ENCODE peak calls at places on chromosomes 7 and 10, in seven cellular contexts. One of them, this sample, is unnamed.

GRCh38 chr10:33122014-33122788 is 164.2 kb upstream of the ITGB1 start:
- DNase-seq in cardiac muscle cell: peak
- DNase-seq in transverse colon: no peak
- DNase-seq in ovary: peak
- DNase-seq in dorsolateral prefrontal cortex: no peak
- DNase-seq in upper lobe of right lung: no peak
- DNase-seq in colonic mucosa: no peak
- DNase-seq in this sample: no peak

GRCh38 chr7:64965594-64965993 is 25.2 kb downstream of the ZNF117 start:
- DNase-seq in cardiac muscle cell: no peak
- DNase-seq in transverse colon: no peak
- DNase-seq in ovary: no peak
- DNase-seq in dorsolateral prefrontal cortex: no peak
- DNase-seq in upper lobe of right lung: no peak
- DNase-seq in colonic mucosa: no peak
- DNase-seq in this sample: no peak

GRCh38 chr10:11472158-11472753 is 139.2 kb downstream of the USP6NL start:
- DNase-seq in cardiac muscle cell: peak
- DNase-seq in transverse colon: peak
- DNase-seq in ovary: peak
- DNase-seq in dorsolateral prefrontal cortex: peak
- DNase-seq in upper lobe of right lung: no peak
- DNase-seq in colonic mucosa: peak
- DNase-seq in this sample: peak

GRCh38 chr7:146054909-146055308 is 61.7 kb upstream of the CNTNAP2 start:
- DNase-seq in cardiac muscle cell: no peak
- DNase-seq in transverse colon: no peak
- DNase-seq in ovary: no peak
- DNase-seq in dorsolateral prefrontal cortex: no peak
- DNase-seq in upper lobe of right lung: no peak
- DNase-seq in colonic mucosa: no peak
- DNase-seq in this sample: no peak

GRCh38 chr10:32377458-32378370 is 30.8 kb upstream of the EPC1 start:
- DNase-seq in cardiac muscle cell: peak
- DNase-seq in transverse colon: peak
- DNase-seq in ovary: no peak
- DNase-seq in dorsolateral prefrontal cortex: no peak
- DNase-seq in upper lobe of right lung: no peak
- DNase-seq in colonic mucosa: no peak
- DNase-seq in this sample: peak

GRCh38 chr10:62594093-62594520 is 210.4 kb upstream of the ADO start:
- DNase-seq in cardiac muscle cell: peak
- DNase-seq in transverse colon: peak
- DNase-seq in ovary: peak
- DNase-seq in dorsolateral prefrontal cortex: peak
- DNase-seq in upper lobe of right lung: peak
- DNase-seq in colonic mucosa: peak
- DNase-seq in this sample: peak

GRCh38 chr7:32103361-32103760 is 33.2 kb upstream of the PDE1C start:
- DNase-seq in cardiac muscle cell: peak
- DNase-seq in transverse colon: no peak
- DNase-seq in ovary: no peak
- DNase-seq in dorsolateral prefrontal cortex: no peak
- DNase-seq in upper lobe of right lung: no peak
- DNase-seq in colonic mucosa: no peak
- DNase-seq in this sample: no peak

GRCh38 chr10:107619124-107619523 is 454.6 kb upstream of the SORCS1 start:
- DNase-seq in cardiac muscle cell: no peak
- DNase-seq in transverse colon: no peak
- DNase-seq in ovary: no peak
- DNase-seq in dorsolateral prefrontal cortex: no peak
- DNase-seq in upper lobe of right lung: no peak
- DNase-seq in colonic mucosa: no peak
- DNase-seq in this sample: no peak

GRCh38 chr10:37754538-37755323 is 102.7 kb downstream of the ZNF248 start:
- DNase-seq in cardiac muscle cell: no peak
- DNase-seq in transverse colon: peak
- DNase-seq in ovary: no peak
- DNase-seq in dorsolateral prefrontal cortex: no peak
- DNase-seq in upper lobe of right lung: no peak
- DNase-seq in colonic mucosa: peak
- DNase-seq in this sample: no peak

GRCh38 chr7:82235710-82236109 is 207.9 kb downstream of the CACNA2D1 start:
- DNase-seq in cardiac muscle cell: peak
- DNase-seq in transverse colon: no peak
- DNase-seq in ovary: no peak
- DNase-seq in dorsolateral prefrontal cortex: no peak
- DNase-seq in upper lobe of right lung: no peak
- DNase-seq in colonic mucosa: no peak
- DNase-seq in this sample: no peak

GRCh38 chr10:75410135-75410787 is 8.7 kb upstream of the ZNF503 start:
- DNase-seq in cardiac muscle cell: no peak
- DNase-seq in transverse colon: no peak
- DNase-seq in ovary: peak
- DNase-seq in dorsolateral prefrontal cortex: no peak
- DNase-seq in upper lobe of right lung: no peak
- DNase-seq in colonic mucosa: no peak
- DNase-seq in this sample: no peak

GRCh38 chr10:15088428-15089261 is at the start of gene ACBD7:
- DNase-seq in cardiac muscle cell: peak
- DNase-seq in transverse colon: peak
- DNase-seq in ovary: peak
- DNase-seq in dorsolateral prefrontal cortex: peak
- DNase-seq in upper lobe of right lung: peak
- DNase-seq in colonic mucosa: peak
- DNase-seq in this sample: peak

GRCh38 chr7:68440870-68441269 is 1157.4 kb upstream of the AUTS2 start:
- DNase-seq in cardiac muscle cell: peak
- DNase-seq in transverse colon: no peak
- DNase-seq in ovary: no peak
- DNase-seq in dorsolateral prefrontal cortex: no peak
- DNase-seq in upper lobe of right lung: no peak
- DNase-seq in colonic mucosa: no peak
- DNase-seq in this sample: no peak

GRCh38 chr10:13162013-13162364 is 631 bp downstream of the MCM10 start:
- DNase-seq in cardiac muscle cell: no peak
- DNase-seq in transverse colon: no peak
- DNase-seq in ovary: no peak
- DNase-seq in dorsolateral prefrontal cortex: no peak
- DNase-seq in upper lobe of right lung: no peak
- DNase-seq in colonic mucosa: no peak
- DNase-seq in this sample: no peak

GRCh38 chr10:132613566-132614348 is 76.2 kb downstream of the INPP5A start:
- DNase-seq in cardiac muscle cell: no peak
- DNase-seq in transverse colon: no peak
- DNase-seq in ovary: no peak
- DNase-seq in dorsolateral prefrontal cortex: no peak
- DNase-seq in upper lobe of right lung: peak
- DNase-seq in colonic mucosa: no peak
- DNase-seq in this sample: no peak

GRCh38 chr7:131957338-131958025 is 401.1 kb upstream of the PODXL start:
- DNase-seq in cardiac muscle cell: no peak
- DNase-seq in transverse colon: no peak
- DNase-seq in ovary: no peak
- DNase-seq in dorsolateral prefrontal cortex: no peak
- DNase-seq in upper lobe of right lung: no peak
- DNase-seq in colonic mucosa: no peak
- DNase-seq in this sample: no peak

GRCh38 chr10:44926771-44927751 is 15.9 kb downstream of the TMEM72 start:
- DNase-seq in cardiac muscle cell: peak
- DNase-seq in transverse colon: no peak
- DNase-seq in ovary: no peak
- DNase-seq in dorsolateral prefrontal cortex: no peak
- DNase-seq in upper lobe of right lung: no peak
- DNase-seq in colonic mucosa: no peak
- DNase-seq in this sample: no peak

GRCh38 chr10:84205049-84205852 is 10.9 kb downstream of the CDHR1 start:
- DNase-seq in cardiac muscle cell: peak
- DNase-seq in transverse colon: peak
- DNase-seq in ovary: no peak
- DNase-seq in dorsolateral prefrontal cortex: peak
- DNase-seq in upper lobe of right lung: no peak
- DNase-seq in colonic mucosa: peak
- DNase-seq in this sample: peak

GRCh38 chr7:117248810-117249209 is 74.0 kb downstream of the WNT2 start:
- DNase-seq in cardiac muscle cell: peak
- DNase-seq in transverse colon: no peak
- DNase-seq in ovary: no peak
- DNase-seq in dorsolateral prefrontal cortex: no peak
- DNase-seq in upper lobe of right lung: no peak
- DNase-seq in colonic mucosa: no peak
- DNase-seq in this sample: no peak

GRCh38 chr7:108120943-108121342 is 9.2 kb downstream of the LAMB4 start:
- DNase-seq in cardiac muscle cell: peak
- DNase-seq in transverse colon: no peak
- DNase-seq in ovary: no peak
- DNase-seq in dorsolateral prefrontal cortex: no peak
- DNase-seq in upper lobe of right lung: no peak
- DNase-seq in colonic mucosa: no peak
- DNase-seq in this sample: no peak

GRCh38 chr7:22549051-22549450 is 49.1 kb upstream of the STEAP1B start:
- DNase-seq in cardiac muscle cell: no peak
- DNase-seq in transverse colon: no peak
- DNase-seq in ovary: no peak
- DNase-seq in dorsolateral prefrontal cortex: no peak
- DNase-seq in upper lobe of right lung: no peak
- DNase-seq in colonic mucosa: no peak
- DNase-seq in this sample: no peak
- H3K27ac ChIP-seq in cardiac muscle cell: no peak
- H3K27ac ChIP-seq in transverse colon: no peak
- H3K27ac ChIP-seq in ovary: no peak
- H3K27ac ChIP-seq in dorsolateral prefrontal cortex: no peak
- H3K27ac ChIP-seq in upper lobe of right lung: no peak
- H3K27ac ChIP-seq in colonic mucosa: no peak
- H3K27ac ChIP-seq in this sample: no peak

DNA sequence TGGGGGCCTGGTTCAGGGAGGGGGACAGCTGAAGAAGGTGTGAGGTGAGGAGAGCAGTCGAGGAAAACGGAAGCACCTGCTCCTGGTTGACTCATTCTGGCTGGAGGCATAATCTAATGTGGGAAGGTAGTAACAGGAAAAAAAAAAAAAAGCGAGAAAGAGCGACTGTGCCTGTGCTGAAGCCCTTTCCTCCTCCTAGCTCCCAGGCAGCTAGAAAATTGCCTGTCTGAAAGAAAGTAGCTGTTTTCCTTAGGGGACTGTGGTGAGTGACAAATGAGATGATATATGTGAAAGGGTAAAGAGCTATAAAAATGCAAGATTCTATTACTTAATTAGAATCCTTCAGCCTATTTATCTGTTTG is 4.9 kb upstream of the MEST start:
- DNase-seq in cardiac muscle cell: no peak
- DNase-seq in transverse colon: no peak
- DNase-seq in ovary: no peak
- DNase-seq in dorsolateral prefrontal cortex: no peak
- DNase-seq in upper lobe of right lung: no peak
- DNase-seq in colonic mucosa: no peak
- DNase-seq in this sample: no peak
- H3K27ac ChIP-seq in cardiac muscle cell: no peak
- H3K27ac ChIP-seq in transverse colon: peak
- H3K27ac ChIP-seq in ovary: peak
- H3K27ac ChIP-seq in dorsolateral prefrontal cortex: peak
- H3K27ac ChIP-seq in upper lobe of right lung: no peak
- H3K27ac ChIP-seq in colonic mucosa: peak
- H3K27ac ChIP-seq in this sample: no peak

GRCh38 chr7:42915356-42915755 is 3.5 kb upstream of the C7orf25 start:
- DNase-seq in cardiac muscle cell: peak
- DNase-seq in transverse colon: no peak
- DNase-seq in ovary: no peak
- DNase-seq in dorsolateral prefrontal cortex: no peak
- DNase-seq in upper lobe of right lung: no peak
- DNase-seq in colonic mucosa: no peak
- DNase-seq in this sample: no peak
- H3K27ac ChIP-seq in cardiac muscle cell: no peak
- H3K27ac ChIP-seq in transverse colon: no peak
- H3K27ac ChIP-seq in ovary: no peak
- H3K27ac ChIP-seq in dorsolateral prefrontal cortex: no peak
- H3K27ac ChIP-seq in upper lobe of right lung: peak
- H3K27ac ChIP-seq in colonic mucosa: no peak
- H3K27ac ChIP-seq in this sample: no peak

DNA sequence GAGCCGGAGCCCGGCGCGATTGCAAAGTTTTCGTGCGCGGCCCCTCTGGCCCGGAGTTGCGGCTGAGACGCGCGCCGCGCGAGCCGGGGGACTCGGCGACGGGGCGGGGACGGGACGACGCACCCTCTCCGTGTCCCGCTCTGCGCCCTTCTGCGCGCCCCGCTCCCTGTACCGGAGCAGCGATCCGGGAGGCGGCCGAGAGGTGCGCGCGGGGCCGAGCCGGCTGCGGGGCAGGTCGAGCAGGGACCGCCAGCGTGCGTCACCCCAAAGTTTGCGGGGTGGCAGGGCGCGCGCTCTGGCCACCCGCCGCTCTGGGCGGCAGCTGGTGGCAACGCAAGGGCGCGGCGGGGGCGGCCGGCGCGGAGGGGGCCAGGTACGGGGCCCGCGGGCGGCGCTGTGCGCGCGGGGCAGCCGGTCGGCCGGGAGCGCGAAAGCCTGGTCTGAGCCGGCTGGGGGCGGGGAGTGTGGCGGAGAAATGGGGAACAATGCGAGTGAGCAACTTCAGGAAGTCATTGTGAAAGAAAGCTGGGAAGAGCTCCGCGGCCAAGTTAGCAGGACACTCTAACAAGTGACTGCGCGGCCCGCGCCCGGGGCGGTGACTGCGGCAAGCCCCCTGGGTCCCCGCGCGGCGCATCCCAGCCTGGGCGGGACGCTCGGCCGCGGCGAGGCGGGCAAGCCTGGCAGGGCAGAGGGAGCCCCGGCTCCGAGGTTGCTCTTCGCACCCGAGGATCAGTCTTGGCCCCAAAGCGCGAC is at the start of gene IKZF1:
- DNase-seq in cardiac muscle cell: peak
- DNase-seq in transverse colon: peak
- DNase-seq in ovary: no peak
- DNase-seq in dorsolateral prefrontal cortex: no peak
- DNase-seq in upper lobe of right lung: peak
- DNase-seq in colonic mucosa: peak
- DNase-seq in this sample: peak
- H3K27ac ChIP-seq in cardiac muscle cell: no peak
- H3K27ac ChIP-seq in transverse colon: peak
- H3K27ac ChIP-seq in ovary: no peak
- H3K27ac ChIP-seq in dorsolateral prefrontal cortex: no peak
- H3K27ac ChIP-seq in upper lobe of right lung: peak
- H3K27ac ChIP-seq in colonic mucosa: peak
- H3K27ac ChIP-seq in this sample: peak

This sample was measured in effector memory CD4-positive, alpha-beta T cell.